ENCODE peak calls at places on chromosomes 6 and 20, in nine cellular contexts. R is IMR-90, Y is H1, X is right lobe of liver, K is prostate gland, L is transverse colon, M is K562, T is heart left ventricle, J is ovary. B is an unnamed sample.

GRCh38 chr6:105817370-105817769 is 268.8 kb upstream of the PRDM1 start:
- DNase-seq in M (no peak), L (no peak), X (no peak), J (no peak), Y (no peak), T (no peak), R (no peak), K (no peak), B (peak; percentile 45)

GRCh38 chr6:144151010-144151727 is 852 bp downstream of the STX11 start:
- DNase-seq in K (no peak), J (no peak), L (peak; percentile 28), X (no peak), T (no peak), Y (no peak), R (no peak), M (no peak), B (peak; percentile 66)

GRCh38 chr6:110053395-110054240 is 75.5 kb downstream of the GPR6 start:
- DNase-seq in M (peak; percentile 29), J (no peak), Y (no peak), R (peak; percentile 68), L (no peak), T (no peak), X (no peak), K (no peak), B (no peak)

GRCh38 chr6:63261820-63262219 is 50.6 kb downstream of the FKBP1C start:
- DNase-seq in Y (no peak), J (no peak), K (no peak), R (no peak), L (no peak), T (no peak), M (no peak), X (no peak), B (no peak)

GRCh38 chr6:102197211-102197610 is 803.7 kb downstream of the GRIK2 start:
- DNase-seq in T (no peak), K (no peak), Y (peak; percentile 77), L (no peak), J (no peak), R (no peak), M (no peak), X (no peak), B (no peak)

GRCh38 chr6:113476937-113477839 is 380.0 kb upstream of the MARCKS start:
- DNase-seq in X (no peak), M (no peak), T (no peak), L (no peak), K (no peak), Y (no peak), J (no peak), R (peak; percentile 40), B (no peak)

GRCh38 chr6:162605881-162606280 is 121.7 kb downstream of the PRKN start:
- DNase-seq in T (no peak), L (no peak), Y (no peak), M (no peak), R (no peak), J (no peak), K (no peak), X (no peak), B (no peak)

GRCh38 chr20:42361402-42361801 is 743.2 kb upstream of the CHD6 start:
- DNase-seq in T (no peak), M (no peak), K (no peak), J (no peak), Y (no peak), L (no peak), X (no peak), R (no peak), B (no peak)

GRCh38 chr6:160069050-160069454 is 52.6 kb upstream of the SLC22A1 start:
- DNase-seq in K (no peak), R (no peak), X (no peak), J (no peak), Y (no peak), T (no peak), L (peak; percentile 44), M (no peak), B (no peak)

DNA sequence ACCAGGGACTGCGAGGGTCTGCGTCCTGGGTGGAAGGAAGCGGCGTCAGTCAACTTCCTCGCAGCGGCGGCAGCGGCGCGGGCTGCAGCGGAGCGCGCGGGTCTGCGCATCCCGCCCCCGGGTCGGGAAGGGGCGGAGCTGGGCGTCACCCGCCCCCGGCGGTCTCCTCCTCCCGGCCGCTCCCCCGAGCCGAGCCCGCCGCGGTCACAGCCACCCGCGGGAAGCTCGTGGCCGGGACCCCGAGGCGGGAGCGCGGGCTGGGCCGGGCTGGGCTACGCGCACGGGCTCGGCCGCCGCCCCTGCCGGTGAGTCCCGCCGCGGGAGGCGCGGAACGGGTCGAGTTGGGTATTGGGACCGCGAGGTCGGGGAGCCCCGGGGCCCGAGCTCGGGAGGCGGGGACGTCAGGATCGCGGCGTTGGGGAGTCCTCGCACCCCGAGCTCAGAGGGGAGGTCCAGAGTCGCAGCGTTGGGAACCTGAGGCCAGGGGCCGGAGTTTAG is at the start of gene PAQR8:
- DNase-seq in T (peak; percentile 86), X (peak; percentile 78), K (peak; percentile 48), R (peak; percentile 51), Y (peak; percentile 79), M (peak; percentile 98), J (peak; percentile 83), L (peak; percentile 86), B (peak; percentile 96)
- TF ChIP-seq POLR2A in T (no peak), X (peak; percentile 58), K (peak; percentile 59), R (no peak), Y (no peak), M (peak; percentile 66), J (peak; percentile 80), L (no peak), B (peak; percentile 62)

DNA sequence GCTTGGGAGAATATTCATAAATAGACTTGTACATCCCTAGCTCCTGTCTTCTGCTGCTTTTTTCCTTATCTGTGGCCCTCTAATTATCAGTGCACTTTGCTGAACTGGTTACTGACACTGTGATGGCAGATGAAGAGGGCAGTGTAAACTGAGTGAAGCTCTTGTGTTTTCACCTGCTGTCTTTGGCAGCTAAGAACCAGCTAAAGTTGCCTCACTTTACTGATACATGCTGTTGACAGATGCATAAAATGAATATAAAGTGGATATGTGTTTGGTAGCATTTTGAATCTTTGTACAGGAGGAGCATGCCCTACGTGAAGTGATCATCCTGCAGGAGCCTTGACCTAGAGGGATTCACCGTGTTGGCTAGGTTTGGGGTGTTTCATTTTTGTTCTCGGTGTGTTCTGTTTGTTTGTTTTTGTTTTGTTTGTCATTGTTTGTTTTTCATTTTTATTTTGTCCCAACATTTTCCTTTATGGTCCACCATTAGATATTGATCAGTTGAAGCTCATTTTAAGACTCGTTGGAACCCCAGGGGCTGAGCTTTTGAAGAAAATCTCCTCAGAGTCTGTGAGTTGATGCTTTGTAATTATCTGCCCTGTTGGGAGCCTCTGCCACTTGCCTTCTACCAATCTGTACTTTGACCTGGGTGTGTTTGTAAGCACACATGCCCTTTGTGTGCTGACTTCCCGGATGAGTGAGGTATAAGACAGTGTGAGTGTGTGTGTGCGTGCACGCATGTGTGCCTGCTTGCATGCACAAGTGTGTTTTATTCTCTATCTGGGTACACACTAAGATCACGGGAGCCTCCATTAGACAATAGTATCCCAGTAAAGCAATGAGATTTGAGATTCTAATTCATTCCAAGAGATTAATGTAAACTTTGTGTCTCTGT is 34.6 kb upstream of the MAPK13 start:
- DNase-seq in T (no peak), M (no peak), J (no peak), X (peak; percentile 68), Y (no peak), L (peak; percentile 74), R (no peak), K (no peak), B (no peak)
- TF ChIP-seq POLR2A in T (no peak), M (no peak), J (no peak), X (peak; percentile 56), Y (no peak), L (peak; percentile 49), R (no peak), K (no peak), B (no peak)

DNA sequence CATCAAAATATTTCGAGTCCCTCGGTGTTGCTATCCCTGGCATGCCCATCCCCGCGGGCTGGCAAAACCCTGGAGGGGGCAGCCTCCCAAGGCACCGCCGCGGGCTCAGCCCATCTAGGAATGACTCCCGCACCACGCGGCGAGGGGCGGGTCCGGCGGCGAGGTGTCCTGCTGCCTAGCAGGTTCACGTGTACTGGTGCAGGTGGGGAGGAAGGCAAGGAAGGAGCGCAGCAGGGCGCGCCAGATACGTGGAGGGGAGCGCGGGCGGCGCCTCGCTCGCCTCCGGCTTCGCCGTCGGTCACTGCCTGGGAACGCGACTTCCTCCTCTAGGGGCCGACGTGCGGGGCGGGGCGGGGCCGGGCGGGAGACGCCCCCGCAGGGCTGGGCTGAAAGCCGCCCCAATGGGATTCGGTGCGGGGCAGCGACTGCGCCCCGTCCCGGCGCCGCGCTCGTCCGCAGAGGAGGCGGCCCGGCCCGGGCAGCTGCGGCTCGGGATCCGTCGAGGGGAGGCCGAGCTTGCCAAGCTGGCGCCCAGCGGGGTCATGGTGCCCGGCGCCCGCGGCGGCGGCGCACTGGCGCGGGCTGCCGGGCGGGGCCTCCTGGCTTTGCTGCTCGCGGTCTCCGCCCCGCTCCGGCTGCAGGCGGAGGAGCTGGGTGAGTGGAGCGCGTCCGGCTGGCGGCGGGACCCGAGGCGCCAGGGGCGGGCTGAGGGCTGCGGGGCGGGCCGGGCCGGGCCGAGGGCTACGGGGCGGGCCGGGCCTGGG is at the start of gene DCBLD1:
- DNase-seq in M (peak; percentile 92), J (peak; percentile 59), K (peak; percentile 63), T (peak; percentile 84), X (peak; percentile 86), L (peak; percentile 86), R (peak; percentile 70), Y (peak; percentile 80), B (peak; percentile 96)
- TF ChIP-seq POLR2A in M (no peak), J (no peak), K (peak; percentile 64), T (no peak), X (peak; percentile 94), L (peak; percentile 65), R (peak; percentile 68), Y (no peak), B (peak; percentile 64)

GRCh38 chr20:4810446-4811019 is 88.8 kb downstream of the PRND start:
- DNase-seq in M (no peak), T (no peak), Y (no peak), J (no peak), L (no peak), X (no peak), K (no peak), R (no peak), B (no peak)

GRCh38 chr20:4812641-4813075 is 90.9 kb downstream of the PRND start:
- DNase-seq in J (no peak), M (no peak), L (peak; percentile 56), R (no peak), K (no peak), T (no peak), Y (no peak), X (no peak), B (no peak)

GRCh38 chr20:4811257-4811656 is 89.5 kb downstream of the PRND start:
- DNase-seq in X (no peak), Y (no peak), R (no peak), J (no peak), K (no peak), M (no peak), L (no peak), T (no peak), B (no peak)

GRCh38 chr20:4812216-4812615 is 90.5 kb downstream of the PRND start:
- DNase-seq in Y (no peak), L (no peak), K (no peak), M (no peak), J (no peak), T (no peak), R (no peak), X (no peak), B (no peak)

DNA sequence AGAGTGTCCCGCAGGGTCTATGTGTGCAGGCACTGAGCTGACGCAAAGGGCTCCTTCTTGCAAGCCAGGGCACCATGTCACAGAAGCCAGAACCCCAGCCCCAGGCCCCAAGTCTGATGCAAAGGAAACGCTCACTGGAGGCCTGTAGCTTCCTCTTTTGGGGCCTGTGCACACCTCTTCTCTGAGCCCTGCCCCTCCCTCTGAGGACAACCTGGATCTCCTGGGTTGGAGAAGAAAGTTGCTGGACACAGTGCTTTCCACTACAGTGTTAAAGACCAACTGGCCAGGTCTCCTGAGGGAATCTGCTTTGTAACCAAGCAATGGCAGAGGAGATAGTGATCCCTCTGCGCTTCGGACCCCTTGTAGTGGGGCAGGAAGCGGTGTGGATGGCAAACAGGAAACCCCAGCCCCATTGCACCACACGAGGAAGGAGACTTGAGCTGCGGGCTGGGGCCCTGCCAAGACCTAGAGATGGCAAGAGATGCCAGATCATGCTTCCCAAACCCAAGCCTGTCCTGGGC is 90.0 kb downstream of the PRND start:
- DNase-seq in J (no peak), M (no peak), X (peak; percentile 77), T (peak; percentile 77), Y (no peak), K (no peak), R (no peak), L (peak; percentile 68), B (no peak)
- TF ChIP-seq POLR2A in J (no peak), M (no peak), X (no peak), T (no peak), Y (no peak), K (no peak), R (no peak), L (no peak), B (no peak)